ENCODE peak calls at places on chromosomes 11 and 22, in nine cellular contexts. K, U, R, Z, V, D, E, I and M are unnamed samples.

GRCh38 chr11:536841-537621 is at the start of gene LRRC56:
- DNase-seq in I (peak; percentile 92), U (peak; percentile 87), Z (peak; percentile 95), D (no peak), V (peak; percentile 84), E (no peak), K (peak; percentile 85), R (no peak), M (no peak)

GRCh38 chr11:2752923-2753322 is 53.1 kb upstream of the KCNQ1OT1 start:
- DNase-seq in U (no peak), K (peak; percentile 19), R (no peak), D (no peak), V (peak; percentile 52), E (peak; percentile 50), Z (no peak), I (peak; percentile 10), M (no peak)

GRCh38 chr22:37256075-37256726 is 12.1 kb upstream of the RAC2 start:
- DNase-seq in R (no peak), Z (no peak), U (no peak), V (no peak), D (no peak), E (no peak), K (no peak), I (no peak), M (no peak)

GRCh38 chr22:46267431-46268279 is at the start of gene TTC38:
- DNase-seq in K (peak; percentile 78), Z (peak; percentile 94), R (peak; percentile 86), V (peak; percentile 94), I (peak; percentile 90), D (peak; percentile 46), U (no peak), E (peak; percentile 74), M (peak; percentile 84)

GRCh38 chr11:110907629-110908028 is 195.4 kb upstream of the ARHGAP20 start:
- DNase-seq in Z (peak; percentile 81), I (no peak), U (no peak), K (peak; percentile 98), D (no peak), V (no peak), E (peak; percentile 91), R (no peak), M (no peak)

GRCh38 chr11:43268786-43269185 is 43.0 kb upstream of the API5 start:
- DNase-seq in K (no peak), U (no peak), R (no peak), V (no peak), Z (no peak), E (no peak), I (no peak), D (no peak), M (no peak)

GRCh38 chr11:121842186-121842585 is 273.8 kb downstream of the BLID start:
- DNase-seq in D (no peak), R (no peak), K (no peak), I (no peak), E (no peak), U (no peak), Z (no peak), V (no peak), M (no peak)

GRCh38 chr22:36460202-36460601 is 21.2 kb downstream of the TXN2 start:
- DNase-seq in D (no peak), U (no peak), R (no peak), V (no peak), Z (no peak), I (no peak), K (no peak), E (no peak), M (no peak)

GRCh38 chr22:46763051-46763705 is 728 bp downstream of the TBC1D22A start:
- DNase-seq in V (no peak), E (peak; percentile 17), I (no peak), R (no peak), U (no peak), D (no peak), Z (peak; percentile 62), K (peak; percentile 57), M (peak; percentile 27)

GRCh38 chr22:44005524-44005923 is 18.6 kb upstream of the PARVB start:
- DNase-seq in I (no peak), V (no peak), U (no peak), K (no peak), Z (no peak), R (no peak), E (no peak), D (no peak), M (no peak)

GRCh38 chr11:82907376-82907775 is 5.8 kb downstream of the DDIAS start:
- DNase-seq in U (no peak), Z (no peak), R (no peak), E (no peak), D (no peak), K (no peak), I (no peak), V (no peak), M (no peak)

GRCh38 chr11:15843309-15843857 is 513.0 kb downstream of the SOX6 start:
- DNase-seq in Z (no peak), R (peak; percentile 55), D (peak; percentile 9), I (no peak), K (peak; percentile 75), U (no peak), V (no peak), E (no peak), M (peak; percentile 85)

GRCh38 chr11:14974723-14975587 is 2.8 kb upstream of the CALCA start:
- DNase-seq in Z (peak; percentile 72), K (peak; percentile 36), D (no peak), V (no peak), E (no peak), I (peak; percentile 58), U (peak; percentile 53), R (no peak), M (peak; percentile 14)

GRCh38 chr22:20258584-20259335 is 9.4 kb downstream of the RTN4R start:
- DNase-seq in D (no peak), R (no peak), Z (no peak), K (no peak), I (no peak), E (no peak), U (no peak), V (no peak), M (no peak)